ENCODE peak calls at places on chromosomes 5 and 9, in seven cellular contexts. N is fibroblast of the conjunctiva, J is astrocyte of the spinal cord, X is NCI-H1092 treated with DMSO at 0.1 percent for 48 hours, M is neural crest cell, E is hepatic stellate cell, A is GM23248. T is an unnamed sample.

GRCh38 chr9:128712451-128713410 is 10.4 kb downstream of the PKN3 start:
- DNase-seq in E (no peak), N (no peak), A (no peak), X (no peak), J (no peak), M (no peak), T (no peak)

GRCh38 chr9:129125478-129125877 is 14.3 kb downstream of the PTPA start:
- DNase-seq in N (peak; percentile 88), X (no peak), A (peak; percentile 97), M (no peak), E (peak; percentile 79), J (peak; percentile 95), T (no peak)

GRCh38 chr9:18985464-18985951 is 47.5 kb downstream of the SAXO1 start:
- DNase-seq in J (no peak), X (no peak), A (peak; percentile 29), E (no peak), M (no peak), N (no peak), T (no peak)

GRCh38 chr5:106862450-106863193 is 808.1 kb downstream of the EFNA5 start:
- DNase-seq in N (peak; percentile 36), X (no peak), A (no peak), M (no peak), J (peak; percentile 93), E (no peak), T (peak; percentile 42)

GRCh38 chr5:43305948-43306563 is 7.2 kb downstream of the HMGCS1 start:
- DNase-seq in M (no peak), A (peak; percentile 78), J (peak; percentile 80), E (peak; percentile 17), N (peak; percentile 62), X (peak; percentile 32), T (peak; percentile 32)

GRCh38 chr9:7402704-7403389 is 396.7 kb downstream of the DMAC1 start:
- DNase-seq in J (peak; percentile 6), X (no peak), A (no peak), N (no peak), E (no peak), M (no peak), T (no peak)

GRCh38 chr9:127018935-127019334 is 103.5 kb downstream of the ANGPTL2 start:
- DNase-seq in M (no peak), A (peak; percentile 68), J (no peak), X (no peak), N (no peak), E (no peak), T (no peak)

GRCh38 chr9:115524467-115525059 is 406.6 kb upstream of the TNC start:
- DNase-seq in J (peak; percentile 79), A (peak; percentile 73), N (peak; percentile 37), E (peak; percentile 21), M (peak; percentile 38), X (peak; percentile 67), T (peak; percentile 55)

GRCh38 chr9:134468358-134468757 is 142.1 kb downstream of the RXRA start:
- DNase-seq in M (no peak), A (no peak), E (no peak), X (no peak), N (no peak), J (no peak), T (no peak)

GRCh38 chr9:111301195-111301594 is 28.8 kb downstream of the OR2K2 start:
- DNase-seq in N (peak; percentile 67), X (no peak), M (no peak), A (peak; percentile 85), J (peak; percentile 51), E (peak; percentile 9), T (no peak)

GRCh38 chr9:70954126-70954525 is 167.3 kb downstream of the TRPM3 start:
- DNase-seq in M (no peak), E (peak; percentile 58), N (peak; percentile 27), J (peak; percentile 83), X (no peak), A (peak; percentile 76), T (peak; percentile 61)

GRCh38 chr5:180860273-180860886 is 696 bp downstream of the ZFP62 start:
- DNase-seq in J (peak; percentile 18), A (peak; percentile 49), M (no peak), X (peak; percentile 52), E (peak; percentile 19), N (peak; percentile 13), T (no peak)

GRCh38 chr5:179955062-179955461 is 47.4 kb upstream of the TBC1D9B start:
- DNase-seq in A (no peak), N (no peak), X (no peak), J (no peak), E (no peak), M (no peak), T (no peak)

GRCh38 chr9:105444130-105444529 is 3.7 kb upstream of the FSD1L start:
- DNase-seq in X (no peak), N (no peak), A (peak; percentile 75), M (no peak), E (no peak), J (peak; percentile 14), T (no peak)

GRCh38 chr5:80248378-80248777 is 7.5 kb downstream of the SERINC5 start:
- DNase-seq in A (no peak), X (no peak), M (no peak), N (no peak), E (no peak), J (no peak), T (no peak)

GRCh38 chr9:112547712-112548440 is 61.2 kb downstream of the KIAA1958 start:
- DNase-seq in A (no peak), E (no peak), M (no peak), X (no peak), J (no peak), N (no peak), T (no peak)

GRCh38 chr5:76542887-76543690 is 80.1 kb downstream of the F2RL2 start:
- DNase-seq in A (no peak), M (no peak), X (no peak), J (no peak), E (no peak), N (no peak), T (no peak)

GRCh38 chr5:54738118-54738972 is 220.8 kb downstream of the SNX18 start:
- DNase-seq in X (no peak), J (no peak), E (no peak), A (peak; percentile 82), N (no peak), M (no peak), T (no peak)

GRCh38 chr5:5497132-5497748 is 74.8 kb downstream of the ICE1 start:
- DNase-seq in E (peak; percentile 61), J (peak; percentile 68), A (peak; percentile 83), X (peak; percentile 68), N (peak; percentile 52), M (peak; percentile 33), T (no peak)

GRCh38 chr5:142685418-142686209 is at the start of gene FGF1:
- DNase-seq in M (no peak), X (no peak), E (peak; percentile 69), A (no peak), N (no peak), J (peak; percentile 76), T (no peak)

GRCh38 chr9:98075332-98075805 is 18.8 kb downstream of the NANS start:
- DNase-seq in M (no peak), N (peak; percentile 47), A (peak; percentile 90), E (peak; percentile 76), J (peak; percentile 63), X (no peak), T (peak; percentile 26)

GRCh38 chr5:180343846-180344327 is 9.2 kb downstream of the GFPT2 start:
- DNase-seq in E (no peak), A (peak; percentile 90), M (no peak), J (peak; percentile 61), X (no peak), N (peak; percentile 51), T (no peak)

GRCh38 chr5:172776235-172776594 is 5.2 kb upstream of the DUSP1 start:
- DNase-seq in J (no peak), X (no peak), N (no peak), E (no peak), M (no peak), A (no peak), T (no peak)